ENCODE peak calls at places on chromosomes 13 and 19, in six cellular contexts. A is colonic mucosa, M is adrenal gland, X is GM06990, T is heart right ventricle, B is endothelial cell of umbilical vein. D is an unnamed sample.

GRCh38 chr13:50277127-50277526 is 261.9 kb downstream of the KCNRG start:
- DNase-seq in T (no peak), M (no peak), B (no peak), X (no peak), A (no peak), D (no peak)

GRCh38 chr13:80473695-80474094 is 132.8 kb upstream of the SPRY2 start:
- DNase-seq in B (peak), A (no peak), T (no peak), X (no peak), M (no peak), D (no peak)

GRCh38 chr19:17125728-17126677 is 50.4 kb downstream of the MYO9B start:
- DNase-seq in X (peak), T (peak), B (no peak), A (peak), M (peak), D (peak)

GRCh38 chr19:33883869-33884519 is 87.3 kb downstream of the KCTD15 start:
- DNase-seq in T (peak), X (no peak), M (peak), B (peak), A (no peak), D (no peak)

GRCh38 chr13:82298110-82298509 is 1584.2 kb downstream of the SLITRK1 start:
- DNase-seq in A (no peak), M (no peak), X (no peak), B (no peak), T (no peak), D (no peak)

GRCh38 chr19:12346896-12347295 is 13.5 kb upstream of the ZNF563 start:
- DNase-seq in X (no peak), T (no peak), B (no peak), M (no peak), A (no peak), D (peak)

GRCh38 chr19:2070436-2070827 is 19.4 kb upstream of the MKNK2 start:
- DNase-seq in X (no peak), B (no peak), T (no peak), M (peak), A (peak), D (no peak)

GRCh38 chr13:41310963-41311606 is at the start of gene NAA16:
- DNase-seq in X (peak), B (peak), M (peak), A (peak), T (peak), D (peak)

GRCh38 chr19:46654621-46655152 is 6.3 kb downstream of the DACT3 start:
- DNase-seq in A (no peak), X (no peak), B (no peak), T (peak), M (no peak), D (no peak)

GRCh38 chr13:83634601-83635000 is 247.7 kb downstream of the SLITRK1 start:
- DNase-seq in X (no peak), A (no peak), M (no peak), T (no peak), B (no peak), D (no peak)

GRCh38 chr13:20997301-20998061 is 63.9 kb downstream of the LATS2 start:
- DNase-seq in B (peak), A (no peak), X (no peak), T (peak), M (no peak), D (no peak)

GRCh38 chr19:35509018-35509652 is 4.3 kb downstream of the DMKN start:
- DNase-seq in M (no peak), A (peak), B (no peak), X (peak), T (no peak), D (peak)

DNA sequence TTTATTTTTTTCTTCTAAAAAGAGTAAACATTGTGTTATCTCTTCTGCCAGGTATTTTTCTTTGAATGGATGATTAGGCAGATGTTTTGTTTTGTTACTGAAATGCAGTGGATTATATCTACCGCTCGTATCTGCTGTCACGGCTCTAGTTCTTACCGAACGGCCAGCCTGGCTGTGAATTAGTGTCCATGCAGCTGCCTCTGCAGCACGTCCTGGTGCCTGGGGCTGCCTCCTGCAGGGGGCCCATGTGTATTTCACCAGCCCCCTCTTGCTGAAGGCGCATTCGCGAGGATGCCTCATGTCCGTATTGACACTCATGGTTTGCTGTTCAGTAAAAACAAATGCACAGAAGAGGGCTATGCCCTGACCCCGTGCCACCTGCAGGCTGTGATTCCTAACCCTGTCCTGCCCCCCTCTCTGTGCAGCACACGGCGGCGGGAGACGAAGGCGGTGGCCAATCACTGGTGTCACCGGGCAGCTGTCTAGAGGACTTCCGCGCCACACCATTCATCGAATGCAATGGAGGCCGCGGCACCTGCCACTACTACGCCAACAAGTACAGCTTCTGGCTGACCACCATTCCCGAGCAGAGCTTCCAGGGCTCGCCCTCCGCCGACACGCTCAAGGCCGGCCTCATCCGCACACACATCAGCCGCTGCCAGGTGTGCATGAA is 49.9 kb downstream of the RAB20 start:
- DNase-seq in A (no peak), X (no peak), B (no peak), M (no peak), T (no peak), D (no peak)
- TF ChIP-seq CTCF in A (no peak), X (no peak), B (no peak), M (no peak), T (no peak), D (no peak)

DNA sequence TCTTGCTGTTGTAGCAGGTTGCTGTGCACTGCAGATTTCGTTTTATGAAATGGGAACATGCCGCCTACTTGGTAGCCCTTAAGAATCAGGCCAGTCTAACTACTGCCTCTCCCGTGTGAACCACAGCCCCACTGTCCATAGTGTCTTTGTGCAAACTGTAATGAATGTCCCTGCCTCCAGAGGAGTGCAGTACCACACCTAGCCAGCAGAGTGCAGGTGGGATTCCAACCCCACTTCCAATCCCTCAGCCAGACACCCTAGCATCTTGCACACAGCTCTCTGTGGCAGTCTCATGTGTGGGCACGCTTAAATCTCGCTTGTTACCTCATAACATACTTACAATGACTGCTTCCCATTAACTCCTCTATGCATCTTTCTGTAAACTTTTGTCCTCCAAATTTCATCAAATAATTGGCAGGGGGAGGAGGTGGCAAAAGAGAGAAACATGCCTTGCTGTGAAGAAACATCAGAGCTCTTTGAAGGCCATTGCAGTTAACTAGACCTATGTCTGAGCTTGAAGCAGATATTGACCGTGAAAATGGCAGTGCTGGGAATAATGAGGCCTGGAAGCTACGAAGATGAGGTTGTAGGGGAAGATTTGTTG is 47.2 kb downstream of the ZAR1L start:
- DNase-seq in B (peak), A (peak), M (no peak), T (no peak), X (no peak), D (peak)
- TF ChIP-seq CTCF in B (peak), A (peak), M (no peak), T (peak), X (peak), D (peak)

DNA sequence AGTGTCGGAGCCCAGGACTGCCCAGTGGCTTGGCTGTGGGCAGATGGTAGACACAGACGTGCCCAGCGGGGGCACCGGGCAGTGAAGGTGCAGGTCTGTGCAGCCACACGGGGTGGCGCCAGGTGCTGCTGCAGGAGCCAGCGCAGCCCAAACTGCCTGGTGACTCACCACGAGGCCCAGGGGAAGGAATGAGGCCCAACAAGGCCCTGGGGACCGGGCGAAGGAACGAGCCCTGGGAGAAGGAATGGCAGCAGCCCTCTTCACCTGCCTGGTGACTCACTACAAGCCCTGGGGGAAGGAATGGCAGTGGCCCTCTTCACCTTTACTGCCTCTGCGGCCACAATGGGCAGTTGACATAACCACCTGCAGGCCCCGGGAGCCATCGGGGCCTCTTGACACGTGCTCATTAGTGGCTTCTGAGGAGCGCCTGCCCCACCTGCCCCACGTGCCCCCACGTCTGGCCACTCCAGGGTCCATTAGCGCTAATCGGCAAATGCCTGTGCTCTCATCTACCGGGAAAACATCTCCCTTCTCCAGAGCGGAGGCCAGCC is 9.3 kb downstream of the MED16 start:
- DNase-seq in A (no peak), X (no peak), T (no peak), B (no peak), M (no peak), D (no peak)
- TF ChIP-seq CTCF in A (no peak), X (no peak), T (no peak), B (no peak), M (no peak), D (no peak)

GRCh38 chr13:29771247-29771646 is 79.2 kb downstream of the UBL3 start:
- DNase-seq in X (no peak), M (no peak), T (no peak), A (no peak), B (peak), D (no peak)
- TF ChIP-seq CTCF in X (peak), M (peak), T (peak), A (peak), B (peak), D (peak)

DNA sequence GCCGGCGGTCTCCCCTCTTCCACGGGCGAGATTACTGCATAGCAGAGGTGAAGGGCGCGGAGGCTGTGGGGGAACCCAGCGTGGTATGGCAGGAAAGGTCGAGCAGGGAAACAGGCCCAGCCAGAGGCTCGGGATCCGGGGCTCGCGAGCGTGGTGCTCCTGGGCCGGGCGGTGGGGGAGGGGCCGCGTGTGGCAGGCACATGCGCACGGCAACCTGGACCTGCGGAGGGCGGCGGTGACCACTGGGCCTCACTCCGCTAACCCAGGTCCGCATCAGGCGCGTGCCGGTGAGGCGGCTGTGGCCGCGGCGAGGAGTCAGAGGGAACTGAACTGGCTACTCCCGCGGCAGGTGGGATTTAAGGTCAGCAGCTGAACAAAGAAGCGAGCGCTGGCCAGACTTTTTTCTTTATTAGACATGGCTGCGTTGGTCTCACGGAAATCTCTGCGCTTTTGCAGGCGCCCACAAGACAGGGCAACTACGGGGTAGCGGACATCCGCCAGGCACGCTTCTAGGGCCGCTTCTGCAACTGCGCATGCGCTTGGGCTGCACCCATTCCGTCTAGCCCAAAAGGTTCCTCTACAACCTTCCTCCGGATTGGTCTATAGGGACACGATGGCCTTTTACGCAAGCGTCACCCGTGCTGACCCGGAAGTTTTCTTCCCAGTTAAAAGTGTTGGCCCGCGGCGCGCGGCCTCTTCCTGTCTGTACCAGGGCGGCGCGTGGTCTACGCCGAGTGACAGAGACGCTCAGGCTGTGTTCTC is at the start of gene RPS5:
- DNase-seq in X (peak), A (peak), T (peak), B (peak), M (peak), D (peak)
- TF ChIP-seq CTCF in X (no peak), A (no peak), T (no peak), B (no peak), M (peak), D (no peak)

D was measured in activated CD8-positive, alpha-beta T cell treated with anti-CD3 and anti-CD28 coated beads for 36 hours.